ENCODE peak calls at places on chromosomes 2 and 18, in four cellular contexts. F is lung; W is A549; L is CD8-positive, alpha-beta memory T cell. E is an unnamed sample.

GRCh38 chr2:130728549-130729310 is at the start of gene GPR148:
- DNase-seq in W (no peak), F (no peak), L (no peak), E (no peak)

GRCh38 chr2:239287461-239287860 is 113.4 kb downstream of the HDAC4 start:
- DNase-seq in F (no peak), L (no peak), W (no peak), E (no peak)

GRCh38 chr18:66724664-66725356 is 120.9 kb upstream of the CDH19 start:
- DNase-seq in F (peak; percentile 61), L (no peak), W (no peak), E (no peak)

GRCh38 chr2:133591164-133591563 is 22.9 kb upstream of the NCKAP5 start:
- DNase-seq in F (no peak), L (no peak), W (no peak), E (no peak)

GRCh38 chr2:238908960-238909951 is 61.4 kb downstream of the TWIST2 start:
- DNase-seq in F (no peak), L (no peak), W (no peak), E (peak; percentile 15)

GRCh38 chr2:40751981-40752380 is 300.1 kb upstream of the SLC8A1 start:
- DNase-seq in F (no peak), W (no peak), L (no peak), E (no peak)

GRCh38 chr2:54058449-54058848 is 57.0 kb upstream of the ACYP2 start:
- DNase-seq in W (no peak), F (no peak), L (no peak), E (no peak)

GRCh38 chr2:172211507-172211906 is 108.8 kb upstream of the DLX2 start:
- DNase-seq in L (no peak), W (no peak), F (no peak), E (peak; percentile 17)

GRCh38 chr2:237026981-237027711 is 58.5 kb upstream of the COPS8 start:
- DNase-seq in L (peak; percentile 53), F (peak; percentile 75), W (peak; percentile 78), E (peak; percentile 83)

GRCh38 chr2:169393068-169393590 is 30.8 kb upstream of the LRP2 start:
- DNase-seq in F (no peak), L (no peak), W (no peak), E (no peak)

GRCh38 chr18:30566877-30567276 is 475.7 kb downstream of the DSC3 start:
- DNase-seq in L (no peak), F (no peak), W (no peak), E (no peak)

GRCh38 chr2:132497591-132497990 is 81.0 kb downstream of the GPR39 start:
- DNase-seq in L (no peak), W (no peak), F (no peak), E (no peak)

GRCh38 chr2:218710687-218711549 is at the start of gene TTLL4:
- DNase-seq in L (peak; percentile 99), W (peak; percentile 95), F (peak; percentile 97), E (peak; percentile 95)

GRCh38 chr2:121804340-121804739 is 48.9 kb downstream of the TSN start:
- DNase-seq in W (no peak), F (no peak), L (no peak), E (peak; percentile 9)

GRCh38 chr2:224160917-224161316 is 121.8 kb upstream of the SERPINE2 start:
- DNase-seq in L (no peak), W (no peak), F (no peak), E (no peak)

GRCh38 chr2:110864721-110865120 is 132.3 kb downstream of the ACOXL start:
- DNase-seq in W (no peak), F (no peak), L (no peak), E (no peak)
- H3K4me3 ChIP-seq in W (no peak overlapping the region), F (no peak overlapping the region), L (no peak overlapping the region), E (no peak overlapping the region)

GRCh38 chr2:27897755-27898154 is 7.2 kb downstream of the BABAM2 start:
- DNase-seq in W (no peak), L (no peak), F (no peak), E (no peak)
- H3K27ac ChIP-seq in W (no peak overlapping the region), L (no peak overlapping the region), F (no peak overlapping the region), E (no peak overlapping the region)

GRCh38 chr18:23194150-23194968 is 59.1 kb downstream of the CABLES1 start:
- DNase-seq in F (no peak), W (no peak), L (no peak), E (peak; percentile 54)
- H3K4me3 ChIP-seq in F (no peak overlapping the region), W (no peak overlapping the region), L (no peak overlapping the region), E (no peak overlapping the region)

GRCh38 chr2:71276311-71277158 is 49.6 kb upstream of the PAIP2B start:
- DNase-seq in W (peak; percentile 93), F (peak; percentile 79), L (peak; percentile 76), E (peak; percentile 76)
- H3K27ac ChIP-seq in W (peak overlapping the region; percentile 64), F (peak overlapping the region; percentile 76), L (no peak overlapping the region), E (no peak overlapping the region)

GRCh38 chr2:227325056-227325823 is at the start of gene MFF:
- DNase-seq in F (peak; percentile 93), L (peak; percentile 96), W (peak; percentile 96), E (peak; percentile 92)

GRCh38 chr2:227324671-227325055 is 388 bp upstream of the MFF start:
- DNase-seq in W (no peak), L (no peak), F (no peak), E (no peak)

GRCh38 chr2:227323818-227324217 is 1.2 kb upstream of the MFF start:
- DNase-seq in L (no peak), F (no peak), W (no peak), E (no peak)

GRCh38 chr2:227325824-227326195 is 759 bp downstream of the MFF start:
- DNase-seq in F (no peak), W (peak; percentile 37), L (no peak), E (peak; percentile 33)

GRCh38 chr2:227326783-227327182 is 1.7 kb downstream of the MFF start:
- DNase-seq in F (no peak), W (no peak), L (no peak), E (no peak)
- H3K4me3 ChIP-seq in F (no peak overlapping the region), W (peak overlapping the region; percentile 86), L (no peak overlapping the region), E (no peak overlapping the region)

E was measured in brain microvascular endothelial cell.